ENCODE peak calls at places on chromosomes 3 and 15, in ten cellular contexts. W is aorta; P is GDM1; G is epithelial cell of esophagus; V is KBM-7; E is stimulated activated CD4-positive, alpha-beta T cell treated with anti-CD3 and anti-CD28 coated beads, Interleukin-1b, Interleukin-23, amount 100 ng/mL, for 48 hours; R is putamen; X is activated gamma-delta T cell; U is activated effector memory CD4-positive, alpha-beta T cell treated with Interleukin-2 at 50 U/mL for 16 hours; K is psoas muscle. I is an unnamed sample.

GRCh38 chr15:74320358-74321247 is 46.8 kb downstream of the CYP11A1 start:
- DNase-seq in W (peak; percentile 85), P (no peak), G (peak; percentile 46), V (peak; percentile 71), E (no peak), R (no peak), X (no peak), U (no peak), K (peak; percentile 72), I (no peak)

GRCh38 chr3:25493786-25494185 is 65.7 kb downstream of the RARB start:
- DNase-seq in W (no peak), P (no peak), G (peak; percentile 40), V (no peak), E (no peak), R (no peak), X (no peak), U (no peak), K (no peak), I (no peak)

GRCh38 chr15:71678191-71678590 is 132.2 kb upstream of the NR2E3 start:
- DNase-seq in W (no peak), P (no peak), G (no peak), V (no peak), E (no peak), R (no peak), X (no peak), U (no peak), K (no peak), I (peak; percentile 47)

GRCh38 chr3:61961882-61962281 is 400.5 kb downstream of the PTPRG start:
- DNase-seq in W (no peak), P (no peak), G (no peak), V (no peak), E (no peak), R (no peak), X (no peak), U (no peak), K (no peak), I (no peak)

GRCh38 chr3:124974691-124975090 is 40.1 kb upstream of the MUC13 start:
- DNase-seq in W (no peak), P (no peak), G (no peak), V (no peak), E (no peak), R (no peak), X (no peak), U (no peak), K (no peak), I (no peak)

GRCh38 chr3:177439729-177440269 is 242.5 kb upstream of the TBL1XR1 start:
- DNase-seq in W (no peak), P (no peak), G (no peak), V (no peak), E (no peak), R (no peak), X (no peak), U (no peak), K (no peak), I (no peak)

GRCh38 chr3:17023006-17023664 is 138.4 kb downstream of the PLCL2 start:
- DNase-seq in W (no peak), P (no peak), G (peak; percentile 41), V (no peak), E (peak; percentile 63), R (no peak), X (no peak), U (peak; percentile 15), K (no peak), I (no peak)

GRCh38 chr15:34942363-34942762 is 27.2 kb downstream of the AQR start:
- DNase-seq in W (no peak), P (no peak), G (no peak), V (no peak), E (no peak), R (no peak), X (no peak), U (no peak), K (no peak), I (no peak)